ENCODE peak calls at places on chromosome 7, in five cellular contexts. P, M, Y, R and B are unnamed samples.

GRCh38 chr7:3922175-3922635 is 621.2 kb downstream of the SDK1 start:
- DNase-seq in P (no peak), M (peak), Y (no peak), R (peak), B (peak)

GRCh38 chr7:22469371-22470143 is 30.4 kb downstream of the STEAP1B start:
- DNase-seq in P (no peak), M (no peak), Y (no peak), R (no peak), B (no peak)

GRCh38 chr7:28483868-28484267 is 71.5 kb downstream of the CREB5 start:
- DNase-seq in P (peak), M (no peak), Y (no peak), R (peak), B (peak)

GRCh38 chr7:29430279-29430949 is 133.2 kb upstream of the PRR15 start:
- DNase-seq in P (no peak), M (no peak), Y (no peak), R (no peak), B (no peak)

GRCh38 chr7:131438969-131439368 is 111.3 kb downstream of the MKLN1 start:
- DNase-seq in P (no peak), M (no peak), Y (no peak), R (no peak), B (no peak)

GRCh38 chr7:3333861-3334260 is 32.8 kb downstream of the SDK1 start:
- DNase-seq in P (no peak), M (no peak), Y (no peak), R (no peak), B (no peak)

GRCh38 chr7:5667391-5667790 is 114.1 kb downstream of the RNF216 start:
- DNase-seq in P (no peak), M (no peak), Y (no peak), R (no peak), B (no peak)

GRCh38 chr7:1397491-1398327 is 61.6 kb downstream of the MICALL2 start:
- DNase-seq in P (no peak), M (no peak), Y (no peak), R (no peak), B (no peak)

GRCh38 chr7:128947854-128948253 is 10.1 kb downstream of the IRF5 start:
- DNase-seq in P (no peak), M (peak), Y (no peak), R (no peak), B (no peak)

GRCh38 chr7:15778191-15778590 is 91.7 kb upstream of the MEOX2 start:
- DNase-seq in P (no peak), M (no peak), Y (no peak), R (no peak), B (no peak)

GRCh38 chr7:1169409-1170368 is 9.7 kb upstream of the ZFAND2A start:
- DNase-seq in P (no peak), M (no peak), Y (peak), R (peak), B (no peak)

GRCh38 chr7:76031964-76032363 is 15.8 kb downstream of the STYXL1 start:
- DNase-seq in P (no peak), M (no peak), Y (no peak), R (no peak), B (no peak)

GRCh38 chr7:156423876-156424275 is 216.7 kb upstream of the RNF32 start:
- DNase-seq in P (no peak), M (no peak), Y (no peak), R (no peak), B (no peak)

GRCh38 chr7:129949292-129950133 is 3.2 kb downstream of the UBE2H start:
- DNase-seq in P (peak), M (no peak), Y (no peak), R (peak), B (peak)